ENCODE peak calls at places on chromosomes 11 and 22, in seven cellular contexts. R, B, C, E, W, X and A are unnamed samples.

GRCh38 chr22:35977136-35977535 is 51.5 kb downstream of the RBFOX2 start:
- DNase-seq in B (no peak), E (no peak), X (no peak), R (no peak), W (no peak), C (no peak), A (no peak)

GRCh38 chr22:45537734-45538181 is 35.1 kb downstream of the FBLN1 start:
- DNase-seq in R (no peak), B (no peak), W (peak; percentile 90), X (no peak), E (peak; percentile 38), C (peak; percentile 89), A (no peak)

GRCh38 chr22:26763633-26764295 is 106.4 kb downstream of the MIAT start:
- DNase-seq in E (peak; percentile 11), R (no peak), B (peak; percentile 56), C (no peak), X (no peak), W (no peak), A (no peak)

GRCh38 chr22:23857606-23858483 is at the start of gene SLC2A11:
- DNase-seq in X (peak; percentile 99), R (peak; percentile 98), E (peak; percentile 87), W (peak; percentile 98), B (peak; percentile 94), C (peak; percentile 93), A (peak; percentile 96)

GRCh38 chr22:20014526-20015186 is 2.0 kb downstream of the ARVCF start:
- DNase-seq in W (no peak), C (no peak), R (no peak), E (no peak), X (no peak), B (no peak), A (no peak)

GRCh38 chr11:92932023-92932422 is 37.4 kb upstream of the MTNR1B start:
- DNase-seq in E (no peak), W (no peak), X (no peak), R (no peak), B (no peak), C (no peak), A (no peak)

GRCh38 chr11:134126197-134126822 is 57.4 kb downstream of the JAM3 start:
- DNase-seq in E (no peak), W (no peak), C (no peak), X (no peak), R (no peak), B (peak; percentile 20), A (peak; percentile 87)

GRCh38 chr11:69949327-69949726 is 128.8 kb upstream of the ANO1 start:
- DNase-seq in W (no peak), C (peak; percentile 76), R (no peak), E (no peak), X (no peak), B (peak; percentile 99), A (no peak)

GRCh38 chr11:1531418-1531817 is 40.7 kb downstream of the DUSP8 start:
- DNase-seq in E (no peak), C (no peak), X (no peak), B (no peak), R (no peak), W (no peak), A (no peak)

GRCh38 chr11:64007629-64008282 is 21.5 kb downstream of the OTUB1 start:
- DNase-seq in X (peak; percentile 84), B (no peak), R (no peak), W (peak; percentile 87), C (peak; percentile 85), E (peak; percentile 65), A (no peak)

GRCh38 chr11:64121637-64122410 is 44.1 kb downstream of the MACROD1 start:
- DNase-seq in R (no peak), C (no peak), X (no peak), B (peak; percentile 22), E (no peak), W (no peak), A (no peak)

GRCh38 chr11:19597876-19598275 is 114.8 kb upstream of the NAV2 start:
- DNase-seq in X (no peak), B (no peak), R (no peak), E (no peak), C (no peak), W (no peak), A (no peak)

GRCh38 chr11:824292-824880 is 3.3 kb upstream of the CRACR2B start:
- DNase-seq in B (no peak), R (no peak), X (no peak), W (no peak), E (no peak), C (no peak), A (no peak)

GRCh38 chr11:115503083-115503885 is 931 bp downstream of the CADM1 start:
- DNase-seq in R (peak; percentile 57), X (peak; percentile 78), C (peak; percentile 66), W (peak; percentile 81), E (peak; percentile 9), B (peak; percentile 34), A (peak; percentile 86)

GRCh38 chr11:115501504-115501894 is 2.7 kb downstream of the CADM1 start:
- DNase-seq in W (no peak), C (no peak), B (no peak), R (no peak), X (no peak), E (no peak), A (no peak)

GRCh38 chr11:115503886-115504278 is 333 bp downstream of the CADM1 start:
- DNase-seq in W (no peak), R (no peak), X (no peak), C (no peak), B (no peak), E (no peak), A (no peak)

GRCh38 chr11:115501895-115502589 is 2.2 kb downstream of the CADM1 start:
- DNase-seq in R (peak; percentile 23), X (no peak), C (no peak), B (no peak), E (no peak), W (no peak), A (no peak)

DNA sequence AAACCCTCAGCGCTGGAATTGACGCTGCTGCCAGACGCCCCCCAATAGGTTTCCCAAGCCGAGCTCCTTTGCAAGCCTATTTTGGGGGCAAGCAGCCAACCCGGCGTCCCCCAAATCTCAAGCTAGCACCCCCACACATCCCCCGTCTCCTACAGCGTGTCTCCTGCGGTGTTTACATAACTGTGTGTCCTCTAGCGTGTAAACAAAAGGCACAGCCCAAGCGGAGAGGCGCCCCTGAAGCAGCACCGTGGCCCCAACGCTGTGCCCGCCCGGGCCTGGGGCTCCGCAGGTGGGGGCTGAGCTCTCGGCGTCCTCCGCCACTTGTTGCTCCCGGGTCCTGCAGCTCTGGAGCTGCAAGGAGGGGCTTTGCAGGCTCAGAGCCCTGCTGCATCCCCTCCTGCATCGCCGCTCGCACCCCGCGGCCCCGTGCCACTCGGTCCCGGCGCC is 1.6 kb downstream of the CADM1 start:
- DNase-seq in B (no peak), R (no peak), W (no peak), E (no peak), X (peak; percentile 45), C (no peak), A (no peak)
- H3K27ac ChIP-seq in B (no peak overlapping the region), R (no peak overlapping the region), W (peak overlapping the region; percentile 88), E (peak overlapping the region; percentile 88), X (peak overlapping the region; percentile 59), C (peak overlapping the region; percentile 88), A (peak overlapping the region; percentile 96)

DNA sequence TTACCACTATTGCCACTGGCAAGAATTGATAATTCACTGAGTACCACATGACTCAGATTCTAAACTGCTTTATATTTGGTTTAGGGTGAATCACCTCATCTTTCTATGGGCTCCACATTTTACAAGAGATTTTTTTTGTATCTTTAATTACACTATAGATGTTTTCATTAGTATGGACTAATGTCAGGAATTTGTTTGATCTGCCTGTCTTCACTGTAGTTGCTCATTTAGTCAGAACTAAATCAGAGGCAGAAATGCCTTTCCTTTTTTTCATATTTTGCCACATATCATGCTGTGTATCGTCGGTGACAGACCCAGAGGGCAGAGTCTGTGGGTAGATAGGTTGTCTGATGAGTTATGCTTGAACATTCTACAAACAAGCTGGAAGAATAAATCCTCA is 524.1 kb downstream of the METTL15 start:
- DNase-seq in R (no peak), C (no peak), W (no peak), E (no peak), B (peak; percentile 89), X (no peak), A (no peak)
- H3K27ac ChIP-seq in R (no peak overlapping the region), C (no peak overlapping the region), W (no peak overlapping the region), E (no peak overlapping the region), B (peak overlapping the region; percentile 79), X (no peak overlapping the region), A (no peak overlapping the region)

GRCh38 chr11:114122668-114123067 is 63.2 kb downstream of the ZBTB16 start:
- DNase-seq in W (no peak), X (no peak), C (no peak), R (no peak), B (no peak), E (no peak), A (no peak)

GRCh38 chr11:114123692-114124330 is 64.3 kb downstream of the ZBTB16 start:
- DNase-seq in W (peak; percentile 58), C (no peak), B (no peak), E (no peak), X (no peak), R (no peak), A (no peak)

GRCh38 chr11:114120606-114121005 is 61.1 kb downstream of the ZBTB16 start:
- DNase-seq in E (no peak), W (no peak), B (no peak), X (no peak), C (no peak), R (no peak), A (no peak)

GRCh38 chr11:114121744-114122504 is 62.4 kb downstream of the ZBTB16 start:
- DNase-seq in W (peak; percentile 59), R (no peak), X (no peak), E (no peak), B (no peak), C (no peak), A (no peak)

DNA sequence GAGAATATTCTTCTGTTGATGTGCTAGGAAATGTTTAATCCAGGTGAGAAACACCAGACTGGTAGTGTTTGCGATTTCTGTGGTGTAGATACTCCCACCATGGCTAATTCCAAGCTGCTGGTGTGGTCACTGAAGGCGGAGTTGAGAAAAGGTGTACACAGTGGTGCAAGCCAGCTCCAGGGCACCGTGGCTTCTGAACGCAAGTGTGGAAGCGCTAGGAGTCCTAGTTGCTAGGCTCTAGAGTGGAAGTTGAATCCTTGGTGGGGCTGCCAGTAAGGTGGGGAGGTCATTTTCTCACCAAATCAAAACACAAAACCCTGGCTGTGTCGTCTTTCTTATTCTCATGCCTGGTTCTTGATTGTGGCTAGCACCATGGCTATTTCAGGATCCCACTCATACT is 61.6 kb downstream of the ZBTB16 start:
- DNase-seq in X (no peak), B (no peak), C (no peak), W (no peak), R (no peak), E (no peak), A (no peak)
- H3K27ac ChIP-seq in X (peak overlapping the region; percentile 57), B (no peak overlapping the region), C (peak overlapping the region; percentile 62), W (peak overlapping the region; percentile 71), R (no peak overlapping the region), E (no peak overlapping the region), A (no peak overlapping the region)

DNA sequence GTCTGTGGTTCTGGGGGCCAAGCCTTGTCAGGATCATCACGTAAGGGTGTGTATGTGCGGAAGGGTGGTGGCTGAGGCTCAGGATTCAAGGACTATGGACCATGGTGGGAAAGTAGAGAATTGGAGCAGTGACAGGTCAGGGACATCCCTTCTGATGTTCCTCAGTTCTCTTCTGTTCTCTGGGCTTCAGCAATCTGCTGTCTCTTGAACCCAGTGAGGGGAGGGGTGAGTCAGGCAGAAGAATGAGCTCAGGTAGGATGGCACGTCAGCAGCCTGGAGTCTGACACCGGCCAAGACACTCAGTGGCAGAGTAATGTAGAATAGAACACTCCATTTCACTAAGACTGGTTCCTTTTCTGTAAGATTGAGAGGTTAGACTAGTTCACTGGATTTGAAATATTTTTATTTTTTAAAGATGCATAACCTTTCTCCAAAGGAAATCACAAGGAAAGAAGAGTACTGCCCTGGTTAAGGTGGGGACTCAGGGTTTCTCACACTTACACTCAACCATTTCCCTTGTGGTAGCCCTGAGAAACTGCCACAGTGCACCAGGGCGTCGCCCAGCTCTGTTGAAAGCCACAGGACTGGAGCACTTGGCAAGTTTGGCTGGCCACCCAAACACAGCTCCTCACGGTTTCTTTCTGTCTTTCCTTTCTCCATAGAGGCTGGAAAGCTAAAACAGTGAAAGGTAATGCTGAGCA is 23.2 kb upstream of the MICAL2 start:
- DNase-seq in E (no peak), X (peak; percentile 68), W (no peak), C (no peak), R (no peak), B (peak; percentile 74), A (no peak)
- H3K27ac ChIP-seq in E (peak overlapping the region; percentile 75), X (peak overlapping the region; percentile 82), W (peak overlapping the region; percentile 87), C (peak overlapping the region; percentile 89), R (no peak overlapping the region), B (peak overlapping the region; percentile 99), A (no peak overlapping the region)